ENCODE peak calls at places on chromosome 14, in eight cellular contexts. One of them, this sample, is unnamed.

GRCh38 chr14:73829526-73830431 is 21.9 kb upstream of the PTGR2 start:
- DNase-seq in lower lobe of right lung: no peak
- DNase-seq in stimulated activated CD4-positive, alpha-beta T cell treated with anti-CD3 and anti-CD28 coated beads, Interleukin-12 subunit alpha, Interleukin-12 subunit beta, amount 100 ng/mL, for 4 hours: peak; percentile 15
- DNase-seq in WERI-Rb-1: no peak
- DNase-seq in NT2/D1: no peak
- DNase-seq in SW 1271: no peak
- DNase-seq in lower leg skin: no peak
- DNase-seq in neuronal stem cell: no peak
- DNase-seq in this sample: no peak

GRCh38 chr14:53384536-53384935 is 231.4 kb upstream of the DDHD1 start:
- DNase-seq in lower leg skin: no peak
- DNase-seq in NT2/D1: no peak
- DNase-seq in SW 1271: no peak
- DNase-seq in neuronal stem cell: no peak
- DNase-seq in WERI-Rb-1: no peak
- DNase-seq in stimulated activated CD4-positive, alpha-beta T cell treated with anti-CD3 and anti-CD28 coated beads, Interleukin-12 subunit alpha, Interleukin-12 subunit beta, amount 100 ng/mL, for 4 hours: no peak
- DNase-seq in lower lobe of right lung: no peak
- DNase-seq in this sample: no peak

GRCh38 chr14:37194698-37195097 is 3.0 kb upstream of the MIPOL1 start:
- DNase-seq in lower leg skin: no peak
- DNase-seq in stimulated activated CD4-positive, alpha-beta T cell treated with anti-CD3 and anti-CD28 coated beads, Interleukin-12 subunit alpha, Interleukin-12 subunit beta, amount 100 ng/mL, for 4 hours: no peak
- DNase-seq in NT2/D1: no peak
- DNase-seq in SW 1271: no peak
- DNase-seq in neuronal stem cell: no peak
- DNase-seq in WERI-Rb-1: no peak
- DNase-seq in lower lobe of right lung: no peak
- DNase-seq in this sample: no peak

GRCh38 chr14:101733211-101733610 is 28.3 kb upstream of the PPP2R5C start:
- DNase-seq in lower lobe of right lung: no peak
- DNase-seq in stimulated activated CD4-positive, alpha-beta T cell treated with anti-CD3 and anti-CD28 coated beads, Interleukin-12 subunit alpha, Interleukin-12 subunit beta, amount 100 ng/mL, for 4 hours: no peak
- DNase-seq in lower leg skin: no peak
- DNase-seq in WERI-Rb-1: no peak
- DNase-seq in SW 1271: no peak
- DNase-seq in NT2/D1: no peak
- DNase-seq in neuronal stem cell: no peak
- DNase-seq in this sample: no peak

GRCh38 chr14:56358265-56358664 is 221.3 kb upstream of the TMEM260 start:
- DNase-seq in SW 1271: no peak
- DNase-seq in lower lobe of right lung: no peak
- DNase-seq in NT2/D1: no peak
- DNase-seq in neuronal stem cell: no peak
- DNase-seq in WERI-Rb-1: no peak
- DNase-seq in stimulated activated CD4-positive, alpha-beta T cell treated with anti-CD3 and anti-CD28 coated beads, Interleukin-12 subunit alpha, Interleukin-12 subunit beta, amount 100 ng/mL, for 4 hours: no peak
- DNase-seq in lower leg skin: no peak
- DNase-seq in this sample: no peak

GRCh38 chr14:46596236-46596635 is 55.3 kb downstream of the RPL10L start:
- DNase-seq in lower leg skin: no peak
- DNase-seq in WERI-Rb-1: no peak
- DNase-seq in lower lobe of right lung: no peak
- DNase-seq in stimulated activated CD4-positive, alpha-beta T cell treated with anti-CD3 and anti-CD28 coated beads, Interleukin-12 subunit alpha, Interleukin-12 subunit beta, amount 100 ng/mL, for 4 hours: no peak
- DNase-seq in neuronal stem cell: no peak
- DNase-seq in NT2/D1: no peak
- DNase-seq in SW 1271: no peak
- DNase-seq in this sample: no peak

GRCh38 chr14:61127099-61127498 is 146.1 kb downstream of the SLC38A6 start:
- DNase-seq in lower lobe of right lung: no peak
- DNase-seq in neuronal stem cell: no peak
- DNase-seq in SW 1271: no peak
- DNase-seq in lower leg skin: no peak
- DNase-seq in WERI-Rb-1: no peak
- DNase-seq in NT2/D1: no peak
- DNase-seq in stimulated activated CD4-positive, alpha-beta T cell treated with anti-CD3 and anti-CD28 coated beads, Interleukin-12 subunit alpha, Interleukin-12 subunit beta, amount 100 ng/mL, for 4 hours: no peak
- DNase-seq in this sample: no peak

GRCh38 chr14:72173038-72173720 is 240.9 kb downstream of the RGS6 start:
- DNase-seq in NT2/D1: no peak
- DNase-seq in stimulated activated CD4-positive, alpha-beta T cell treated with anti-CD3 and anti-CD28 coated beads, Interleukin-12 subunit alpha, Interleukin-12 subunit beta, amount 100 ng/mL, for 4 hours: no peak
- DNase-seq in SW 1271: no peak
- DNase-seq in lower lobe of right lung: no peak
- DNase-seq in neuronal stem cell: no peak
- DNase-seq in WERI-Rb-1: no peak
- DNase-seq in lower leg skin: no peak
- DNase-seq in this sample: no peak

GRCh38 chr14:54105898-54106297 is 149.3 kb upstream of the BMP4 start:
- DNase-seq in lower leg skin: peak; percentile 42
- DNase-seq in stimulated activated CD4-positive, alpha-beta T cell treated with anti-CD3 and anti-CD28 coated beads, Interleukin-12 subunit alpha, Interleukin-12 subunit beta, amount 100 ng/mL, for 4 hours: no peak
- DNase-seq in SW 1271: no peak
- DNase-seq in neuronal stem cell: no peak
- DNase-seq in NT2/D1: no peak
- DNase-seq in lower lobe of right lung: no peak
- DNase-seq in WERI-Rb-1: no peak
- DNase-seq in this sample: no peak

GRCh38 chr14:72053662-72054061 is 121.4 kb downstream of the RGS6 start:
- DNase-seq in lower lobe of right lung: no peak
- DNase-seq in neuronal stem cell: no peak
- DNase-seq in NT2/D1: no peak
- DNase-seq in WERI-Rb-1: no peak
- DNase-seq in lower leg skin: no peak
- DNase-seq in SW 1271: no peak
- DNase-seq in stimulated activated CD4-positive, alpha-beta T cell treated with anti-CD3 and anti-CD28 coated beads, Interleukin-12 subunit alpha, Interleukin-12 subunit beta, amount 100 ng/mL, for 4 hours: no peak
- DNase-seq in this sample: no peak

GRCh38 chr14:42527141-42527540 is 920.5 kb downstream of the LRFN5 start:
- DNase-seq in SW 1271: no peak
- DNase-seq in lower leg skin: no peak
- DNase-seq in NT2/D1: no peak
- DNase-seq in stimulated activated CD4-positive, alpha-beta T cell treated with anti-CD3 and anti-CD28 coated beads, Interleukin-12 subunit alpha, Interleukin-12 subunit beta, amount 100 ng/mL, for 4 hours: no peak
- DNase-seq in lower lobe of right lung: no peak
- DNase-seq in WERI-Rb-1: no peak
- DNase-seq in neuronal stem cell: no peak
- DNase-seq in this sample: no peak

GRCh38 chr14:44783899-44784298 is 177.8 kb downstream of the KLHL28 start:
- DNase-seq in lower leg skin: no peak
- DNase-seq in WERI-Rb-1: no peak
- DNase-seq in SW 1271: no peak
- DNase-seq in stimulated activated CD4-positive, alpha-beta T cell treated with anti-CD3 and anti-CD28 coated beads, Interleukin-12 subunit alpha, Interleukin-12 subunit beta, amount 100 ng/mL, for 4 hours: no peak
- DNase-seq in NT2/D1: no peak
- DNase-seq in lower lobe of right lung: no peak
- DNase-seq in neuronal stem cell: no peak
- DNase-seq in this sample: no peak

GRCh38 chr14:20631821-20632389 is 9.6 kb downstream of the OR6S1 start:
- DNase-seq in SW 1271: no peak
- DNase-seq in neuronal stem cell: no peak
- DNase-seq in WERI-Rb-1: no peak
- DNase-seq in NT2/D1: no peak
- DNase-seq in lower leg skin: no peak
- DNase-seq in stimulated activated CD4-positive, alpha-beta T cell treated with anti-CD3 and anti-CD28 coated beads, Interleukin-12 subunit alpha, Interleukin-12 subunit beta, amount 100 ng/mL, for 4 hours: no peak
- DNase-seq in lower lobe of right lung: peak; percentile 64
- DNase-seq in this sample: peak; percentile 77

GRCh38 chr14:103141117-103141796 is 18.0 kb downstream of the TNFAIP2 start:
- DNase-seq in WERI-Rb-1: peak; percentile 84
- DNase-seq in SW 1271: peak; percentile 19
- DNase-seq in stimulated activated CD4-positive, alpha-beta T cell treated with anti-CD3 and anti-CD28 coated beads, Interleukin-12 subunit alpha, Interleukin-12 subunit beta, amount 100 ng/mL, for 4 hours: no peak
- DNase-seq in lower lobe of right lung: peak; percentile 62
- DNase-seq in lower leg skin: no peak
- DNase-seq in NT2/D1: no peak
- DNase-seq in neuronal stem cell: no peak
- DNase-seq in this sample: no peak

GRCh38 chr14:69580009-69580577 is 5.4 kb upstream of the CCDC177 start:
- DNase-seq in lower leg skin: no peak
- DNase-seq in neuronal stem cell: no peak
- DNase-seq in NT2/D1: peak; percentile 44
- DNase-seq in WERI-Rb-1: peak; percentile 70
- DNase-seq in SW 1271: peak; percentile 10
- DNase-seq in stimulated activated CD4-positive, alpha-beta T cell treated with anti-CD3 and anti-CD28 coated beads, Interleukin-12 subunit alpha, Interleukin-12 subunit beta, amount 100 ng/mL, for 4 hours: no peak
- DNase-seq in lower lobe of right lung: no peak
- DNase-seq in this sample: no peak

GRCh38 chr14:47619397-47619796 is 56.0 kb downstream of the MDGA2 start:
- DNase-seq in WERI-Rb-1: no peak
- DNase-seq in lower leg skin: no peak
- DNase-seq in NT2/D1: no peak
- DNase-seq in stimulated activated CD4-positive, alpha-beta T cell treated with anti-CD3 and anti-CD28 coated beads, Interleukin-12 subunit alpha, Interleukin-12 subunit beta, amount 100 ng/mL, for 4 hours: no peak
- DNase-seq in lower lobe of right lung: no peak
- DNase-seq in SW 1271: peak; percentile 8
- DNase-seq in neuronal stem cell: no peak
- DNase-seq in this sample: no peak

GRCh38 chr14:88251650-88252049 is 71.4 kb downstream of the KCNK10 start:
- DNase-seq in neuronal stem cell: no peak
- DNase-seq in WERI-Rb-1: no peak
- DNase-seq in NT2/D1: no peak
- DNase-seq in stimulated activated CD4-positive, alpha-beta T cell treated with anti-CD3 and anti-CD28 coated beads, Interleukin-12 subunit alpha, Interleukin-12 subunit beta, amount 100 ng/mL, for 4 hours: no peak
- DNase-seq in lower leg skin: no peak
- DNase-seq in lower lobe of right lung: no peak
- DNase-seq in SW 1271: no peak
- DNase-seq in this sample: peak; percentile 35

GRCh38 chr14:51630987-51631386 is 20.7 kb upstream of the FRMD6 start:
- DNase-seq in WERI-Rb-1: no peak
- DNase-seq in lower leg skin: no peak
- DNase-seq in NT2/D1: no peak
- DNase-seq in neuronal stem cell: no peak
- DNase-seq in stimulated activated CD4-positive, alpha-beta T cell treated with anti-CD3 and anti-CD28 coated beads, Interleukin-12 subunit alpha, Interleukin-12 subunit beta, amount 100 ng/mL, for 4 hours: no peak
- DNase-seq in lower lobe of right lung: no peak
- DNase-seq in SW 1271: no peak
- DNase-seq in this sample: no peak

GRCh38 chr14:76698191-76698590 is 63.1 kb upstream of the VASH1 start:
- DNase-seq in NT2/D1: no peak
- DNase-seq in WERI-Rb-1: no peak
- DNase-seq in lower lobe of right lung: no peak
- DNase-seq in stimulated activated CD4-positive, alpha-beta T cell treated with anti-CD3 and anti-CD28 coated beads, Interleukin-12 subunit alpha, Interleukin-12 subunit beta, amount 100 ng/mL, for 4 hours: no peak
- DNase-seq in SW 1271: no peak
- DNase-seq in neuronal stem cell: no peak
- DNase-seq in lower leg skin: no peak
- DNase-seq in this sample: no peak

GRCh38 chr14:24943024-24943423 is 106.9 kb downstream of the STXBP6 start:
- DNase-seq in neuronal stem cell: no peak
- DNase-seq in SW 1271: no peak
- DNase-seq in NT2/D1: peak; percentile 35
- DNase-seq in stimulated activated CD4-positive, alpha-beta T cell treated with anti-CD3 and anti-CD28 coated beads, Interleukin-12 subunit alpha, Interleukin-12 subunit beta, amount 100 ng/mL, for 4 hours: no peak
- DNase-seq in WERI-Rb-1: no peak
- DNase-seq in lower leg skin: peak; percentile 79
- DNase-seq in lower lobe of right lung: no peak
- DNase-seq in this sample: no peak

GRCh38 chr14:101843038-101843437 is 81.5 kb downstream of the PPP2R5C start:
- DNase-seq in neuronal stem cell: no peak
- DNase-seq in SW 1271: no peak
- DNase-seq in NT2/D1: no peak
- DNase-seq in lower leg skin: no peak
- DNase-seq in lower lobe of right lung: no peak
- DNase-seq in WERI-Rb-1: no peak
- DNase-seq in stimulated activated CD4-positive, alpha-beta T cell treated with anti-CD3 and anti-CD28 coated beads, Interleukin-12 subunit alpha, Interleukin-12 subunit beta, amount 100 ng/mL, for 4 hours: no peak
- DNase-seq in this sample: no peak

GRCh38 chr14:101897326-101897725 is 67.0 kb upstream of the DYNC1H1 start:
- DNase-seq in SW 1271: no peak
- DNase-seq in NT2/D1: no peak
- DNase-seq in WERI-Rb-1: no peak
- DNase-seq in stimulated activated CD4-positive, alpha-beta T cell treated with anti-CD3 and anti-CD28 coated beads, Interleukin-12 subunit alpha, Interleukin-12 subunit beta, amount 100 ng/mL, for 4 hours: no peak
- DNase-seq in lower leg skin: no peak
- DNase-seq in neuronal stem cell: no peak
- DNase-seq in lower lobe of right lung: no peak
- DNase-seq in this sample: no peak

GRCh38 chr14:70622111-70622712 is 19.5 kb upstream of the TTC9 start:
- DNase-seq in stimulated activated CD4-positive, alpha-beta T cell treated with anti-CD3 and anti-CD28 coated beads, Interleukin-12 subunit alpha, Interleukin-12 subunit beta, amount 100 ng/mL, for 4 hours: peak; percentile 38
- DNase-seq in SW 1271: peak; percentile 47
- DNase-seq in lower leg skin: no peak
- DNase-seq in NT2/D1: no peak
- DNase-seq in lower lobe of right lung: no peak
- DNase-seq in WERI-Rb-1: peak; percentile 64
- DNase-seq in neuronal stem cell: peak; percentile 36
- DNase-seq in this sample: no peak

GRCh38 chr14:68047910-68048309 is 228.3 kb downstream of the RAD51B start:
- DNase-seq in WERI-Rb-1: no peak
- DNase-seq in NT2/D1: no peak
- DNase-seq in lower leg skin: no peak
- DNase-seq in stimulated activated CD4-positive, alpha-beta T cell treated with anti-CD3 and anti-CD28 coated beads, Interleukin-12 subunit alpha, Interleukin-12 subunit beta, amount 100 ng/mL, for 4 hours: no peak
- DNase-seq in SW 1271: no peak
- DNase-seq in lower lobe of right lung: no peak
- DNase-seq in neuronal stem cell: no peak
- DNase-seq in this sample: no peak

GRCh38 chr14:104020471-104020870 is 65.0 kb upstream of the ASPG start:
- DNase-seq in stimulated activated CD4-positive, alpha-beta T cell treated with anti-CD3 and anti-CD28 coated beads, Interleukin-12 subunit alpha, Interleukin-12 subunit beta, amount 100 ng/mL, for 4 hours: no peak
- DNase-seq in lower lobe of right lung: no peak
- DNase-seq in SW 1271: no peak
- DNase-seq in lower leg skin: no peak
- DNase-seq in neuronal stem cell: no peak
- DNase-seq in WERI-Rb-1: no peak
- DNase-seq in NT2/D1: no peak
- DNase-seq in this sample: no peak

GRCh38 chr14:39006721-39007410 is 96.2 kb downstream of the SEC23A start:
- DNase-seq in lower lobe of right lung: no peak
- DNase-seq in stimulated activated CD4-positive, alpha-beta T cell treated with anti-CD3 and anti-CD28 coated beads, Interleukin-12 subunit alpha, Interleukin-12 subunit beta, amount 100 ng/mL, for 4 hours: no peak
- DNase-seq in lower leg skin: no peak
- DNase-seq in WERI-Rb-1: no peak
- DNase-seq in NT2/D1: no peak
- DNase-seq in SW 1271: no peak
- DNase-seq in neuronal stem cell: no peak
- DNase-seq in this sample: no peak

GRCh38 chr14:38808734-38809455 is 294.1 kb downstream of the SEC23A start:
- DNase-seq in lower lobe of right lung: no peak
- DNase-seq in NT2/D1: no peak
- DNase-seq in WERI-Rb-1: no peak
- DNase-seq in stimulated activated CD4-positive, alpha-beta T cell treated with anti-CD3 and anti-CD28 coated beads, Interleukin-12 subunit alpha, Interleukin-12 subunit beta, amount 100 ng/mL, for 4 hours: no peak
- DNase-seq in SW 1271: no peak
- DNase-seq in neuronal stem cell: no peak
- DNase-seq in lower leg skin: no peak
- DNase-seq in this sample: no peak

GRCh38 chr14:85416771-85417170 is 113.2 kb upstream of the FLRT2 start:
- DNase-seq in lower lobe of right lung: no peak
- DNase-seq in neuronal stem cell: no peak
- DNase-seq in SW 1271: peak; percentile 56
- DNase-seq in WERI-Rb-1: no peak
- DNase-seq in NT2/D1: no peak
- DNase-seq in stimulated activated CD4-positive, alpha-beta T cell treated with anti-CD3 and anti-CD28 coated beads, Interleukin-12 subunit alpha, Interleukin-12 subunit beta, amount 100 ng/mL, for 4 hours: no peak
- DNase-seq in lower leg skin: no peak
- DNase-seq in this sample: no peak

GRCh38 chr14:79044894-79045624 is 874.9 kb downstream of the NRXN3 start:
- DNase-seq in lower leg skin: peak; percentile 43
- DNase-seq in WERI-Rb-1: no peak
- DNase-seq in neuronal stem cell: no peak
- DNase-seq in stimulated activated CD4-positive, alpha-beta T cell treated with anti-CD3 and anti-CD28 coated beads, Interleukin-12 subunit alpha, Interleukin-12 subunit beta, amount 100 ng/mL, for 4 hours: no peak
- DNase-seq in NT2/D1: peak; percentile 42
- DNase-seq in lower lobe of right lung: no peak
- DNase-seq in SW 1271: no peak
- DNase-seq in this sample: no peak

GRCh38 chr14:73253323-73253610 is 16.0 kb downstream of the PAPLN start:
- DNase-seq in lower leg skin: no peak
- DNase-seq in neuronal stem cell: no peak
- DNase-seq in NT2/D1: no peak
- DNase-seq in lower lobe of right lung: no peak
- DNase-seq in WERI-Rb-1: no peak
- DNase-seq in SW 1271: no peak
- DNase-seq in stimulated activated CD4-positive, alpha-beta T cell treated with anti-CD3 and anti-CD28 coated beads, Interleukin-12 subunit alpha, Interleukin-12 subunit beta, amount 100 ng/mL, for 4 hours: no peak
- DNase-seq in this sample: no peak

GRCh38 chr14:64937176-64937820 is 5.2 kb downstream of the GPX2 start:
- DNase-seq in NT2/D1: no peak
- DNase-seq in lower leg skin: no peak
- DNase-seq in neuronal stem cell: no peak
- DNase-seq in SW 1271: no peak
- DNase-seq in lower lobe of right lung: no peak
- DNase-seq in stimulated activated CD4-positive, alpha-beta T cell treated with anti-CD3 and anti-CD28 coated beads, Interleukin-12 subunit alpha, Interleukin-12 subunit beta, amount 100 ng/mL, for 4 hours: no peak
- DNase-seq in WERI-Rb-1: no peak
- DNase-seq in this sample: no peak

GRCh38 chr14:72457641-72458040 is 436.3 kb downstream of the DPF3 start:
- DNase-seq in stimulated activated CD4-positive, alpha-beta T cell treated with anti-CD3 and anti-CD28 coated beads, Interleukin-12 subunit alpha, Interleukin-12 subunit beta, amount 100 ng/mL, for 4 hours: no peak
- DNase-seq in neuronal stem cell: no peak
- DNase-seq in lower lobe of right lung: no peak
- DNase-seq in lower leg skin: no peak
- DNase-seq in SW 1271: no peak
- DNase-seq in WERI-Rb-1: no peak
- DNase-seq in NT2/D1: no peak
- DNase-seq in this sample: no peak

GRCh38 chr14:106436310-106436905 is 910.0 kb downstream of the TMEM121 start:
- DNase-seq in neuronal stem cell: no peak
- DNase-seq in stimulated activated CD4-positive, alpha-beta T cell treated with anti-CD3 and anti-CD28 coated beads, Interleukin-12 subunit alpha, Interleukin-12 subunit beta, amount 100 ng/mL, for 4 hours: peak; percentile 75
- DNase-seq in SW 1271: peak; percentile 63
- DNase-seq in WERI-Rb-1: peak; percentile 48
- DNase-seq in NT2/D1: no peak
- DNase-seq in lower leg skin: no peak
- DNase-seq in lower lobe of right lung: peak; percentile 59
- DNase-seq in this sample: no peak

GRCh38 chr14:90368946-90369721 is 27.7 kb upstream of the CALM1 start:
- DNase-seq in lower lobe of right lung: no peak
- DNase-seq in SW 1271: peak; percentile 16
- DNase-seq in neuronal stem cell: no peak
- DNase-seq in NT2/D1: no peak
- DNase-seq in stimulated activated CD4-positive, alpha-beta T cell treated with anti-CD3 and anti-CD28 coated beads, Interleukin-12 subunit alpha, Interleukin-12 subunit beta, amount 100 ng/mL, for 4 hours: no peak
- DNase-seq in WERI-Rb-1: no peak
- DNase-seq in lower leg skin: no peak
- DNase-seq in this sample: no peak

This sample was measured in ascending aorta.